ENCODE peak calls at places on chromosomes 1 and 21, in ten cellular contexts. F is K562, K is sigmoid colon, S is spleen, V is stomach, X is upper lobe of left lung, Y is transverse colon, T is HepG2, Z is prostate gland, I is suprapubic skin. P is an unnamed sample.

GRCh38 chr1:69433073-69433472 is 134.6 kb upstream of the LRRC7 start:
- DNase-seq in K (no peak), X (no peak), I (no peak), Y (no peak), F (no peak), T (no peak), V (no peak), Z (no peak), S (no peak), P (no peak)

GRCh38 chr1:7847599-7847998 is 5.3 kb downstream of the UTS2 start:
- DNase-seq in T (no peak), F (no peak), V (no peak), I (no peak), S (no peak), Z (no peak), K (no peak), Y (no peak), X (no peak), P (no peak)

GRCh38 chr1:3050603-3051002 is 18.4 kb upstream of the PRDM16 start:
- DNase-seq in V (peak), K (no peak), Y (no peak), Z (no peak), F (no peak), T (no peak), X (no peak), S (no peak), I (no peak), P (no peak)

GRCh38 chr1:6358757-6359567 is 34.6 kb downstream of the ACOT7 start:
- DNase-seq in I (no peak), Y (peak), S (peak), Z (no peak), F (peak), K (no peak), V (no peak), X (no peak), T (no peak), P (no peak)

GRCh38 chr1:1116701-1117468 is 996 bp upstream of the C1orf159 start:
- DNase-seq in F (no peak), S (no peak), T (no peak), Z (no peak), K (peak), X (no peak), V (no peak), I (no peak), Y (peak), P (no peak)

GRCh38 chr21:26047279-26047967 is 123.1 kb downstream of the APP start:
- DNase-seq in K (no peak), V (no peak), I (no peak), Z (peak), S (no peak), F (no peak), Y (no peak), T (no peak), X (no peak), P (no peak)

GRCh38 chr1:7389201-7389785 is 381.8 kb upstream of the VAMP3 start:
- DNase-seq in X (no peak), F (no peak), Y (no peak), Z (no peak), T (no peak), I (peak), V (peak), K (peak), S (peak), P (no peak)

GRCh38 chr1:234684854-234685253 is 74.9 kb upstream of the IRF2BP2 start:
- DNase-seq in Z (no peak), K (no peak), F (no peak), T (no peak), I (no peak), S (no peak), Y (no peak), V (no peak), X (no peak), P (no peak)

GRCh38 chr21:36419241-36419640 is 34.0 kb downstream of the CHAF1B start:
- DNase-seq in K (no peak), V (no peak), Y (no peak), Z (no peak), F (no peak), X (no peak), S (no peak), T (no peak), I (no peak), P (no peak)

GRCh38 chr1:243748706-243749283 is 101.2 kb downstream of the AKT3 start:
- DNase-seq in Z (peak), F (peak), I (no peak), V (no peak), T (peak), K (no peak), Y (no peak), X (no peak), S (no peak), P (no peak)

GRCh38 chr1:62946516-62946915 is 162.6 kb downstream of the ATG4C start:
- DNase-seq in T (no peak), I (no peak), X (no peak), V (no peak), F (no peak), K (no peak), Y (no peak), S (no peak), Z (no peak), P (no peak)

GRCh38 chr1:218642033-218642954 is 297.2 kb downstream of the TGFB2 start:
- DNase-seq in X (no peak), I (no peak), S (no peak), Z (no peak), T (no peak), Y (no peak), V (no peak), K (no peak), F (no peak), P (no peak)

GRCh38 chr1:61139324-61140055 is 57.1 kb downstream of the NFIA start:
- DNase-seq in T (peak), I (no peak), K (no peak), Y (no peak), F (no peak), X (peak), V (no peak), S (no peak), Z (no peak), P (peak)

GRCh38 chr21:42547906-42548365 is 34.3 kb downstream of the SLC37A1 start:
- DNase-seq in F (no peak), Y (no peak), X (no peak), T (no peak), S (no peak), Z (no peak), I (no peak), K (peak), V (no peak), P (no peak)

GRCh38 chr1:8094481-8095241 is 68.6 kb upstream of the ERRFI1 start:
- DNase-seq in K (no peak), S (no peak), V (no peak), F (no peak), Y (peak), I (no peak), T (peak), X (no peak), Z (no peak), P (no peak)

GRCh38 chr1:11898086-11898785 is 28.0 kb downstream of the KIAA2013 start:
- DNase-seq in F (no peak), K (no peak), S (no peak), T (no peak), Z (no peak), I (no peak), X (peak), V (no peak), Y (no peak), P (no peak)

GRCh38 chr1:43764581-43764980 is 57.2 kb downstream of the ST3GAL3 start:
- DNase-seq in X (no peak), K (no peak), Z (no peak), T (no peak), Y (no peak), S (no peak), V (no peak), I (no peak), F (no peak), P (no peak)

GRCh38 chr1:68963353-68963752 is 466.5 kb upstream of the DEPDC1 start:
- DNase-seq in V (no peak), S (no peak), X (no peak), Y (no peak), K (no peak), F (no peak), T (no peak), Z (no peak), I (no peak), P (no peak)

GRCh38 chr1:53112271-53112774 is 30.1 kb downstream of the SLC1A7 start:
- DNase-seq in I (no peak), T (peak), S (no peak), V (no peak), X (no peak), F (no peak), Y (no peak), Z (no peak), K (no peak), P (no peak)

GRCh38 chr1:67983867-67984266 is 66.6 kb downstream of the DIRAS3 start:
- DNase-seq in Y (no peak), I (no peak), K (no peak), V (no peak), T (no peak), Z (no peak), X (no peak), F (no peak), S (no peak), P (no peak)

GRCh38 chr1:223765036-223765718 is 52.8 kb downstream of the CAPN2 start:
- DNase-seq in V (no peak), K (peak), T (peak), I (no peak), Z (no peak), S (no peak), F (peak), X (peak), Y (peak), P (no peak)

GRCh38 chr1:78688701-78689100 is 39.1 kb downstream of the IFI44 start:
- DNase-seq in X (no peak), K (no peak), I (no peak), F (no peak), T (no peak), V (no peak), Z (no peak), Y (no peak), S (no peak), P (no peak)

GRCh38 chr1:219039755-219040154 is 133.9 kb upstream of the LYPLAL1 start:
- DNase-seq in V (no peak), Z (no peak), T (no peak), Y (no peak), I (no peak), F (no peak), S (no peak), K (no peak), X (no peak), P (no peak)

GRCh38 chr1:204853446-204853845 is 17.2 kb upstream of the NFASC start:
- DNase-seq in Y (no peak), Z (no peak), V (no peak), S (no peak), X (no peak), K (no peak), I (no peak), F (no peak), T (no peak), P (no peak)

GRCh38 chr1:196527941-196528340 is 80.3 kb downstream of the KCNT2 start:
- DNase-seq in F (no peak), X (no peak), V (no peak), T (no peak), K (no peak), S (no peak), Z (no peak), Y (no peak), I (no peak), P (no peak)

GRCh38 chr1:23727362-23727811 is 15.9 kb upstream of the ELOA start:
- DNase-seq in K (peak), F (no peak), Y (peak), I (peak), T (peak), Z (peak), V (peak), X (peak), S (peak), P (peak)

GRCh38 chr21:25281134-25281533 is 326.1 kb downstream of the MRPL39 start:
- DNase-seq in X (no peak), V (no peak), K (no peak), I (no peak), T (no peak), F (no peak), Y (no peak), Z (no peak), S (no peak), P (no peak)

GRCh38 chr1:10170362-10170665 is 40.1 kb upstream of the KIF1B start:
- DNase-seq in X (no peak), I (no peak), S (no peak), K (no peak), F (no peak), T (no peak), V (no peak), Y (no peak), Z (no peak), P (no peak)

GRCh38 chr1:243940451-243940850 is 90.4 kb upstream of the AKT3 start:
- DNase-seq in T (no peak), S (no peak), I (no peak), X (no peak), V (no peak), Z (no peak), F (no peak), K (no peak), Y (no peak), P (no peak)

GRCh38 chr1:235468970-235469369 is 35.3 kb downstream of the B3GALNT2 start:
- DNase-seq in Z (no peak), V (no peak), Y (no peak), K (no peak), F (no peak), S (no peak), T (peak), X (no peak), I (no peak), P (no peak)

DNA sequence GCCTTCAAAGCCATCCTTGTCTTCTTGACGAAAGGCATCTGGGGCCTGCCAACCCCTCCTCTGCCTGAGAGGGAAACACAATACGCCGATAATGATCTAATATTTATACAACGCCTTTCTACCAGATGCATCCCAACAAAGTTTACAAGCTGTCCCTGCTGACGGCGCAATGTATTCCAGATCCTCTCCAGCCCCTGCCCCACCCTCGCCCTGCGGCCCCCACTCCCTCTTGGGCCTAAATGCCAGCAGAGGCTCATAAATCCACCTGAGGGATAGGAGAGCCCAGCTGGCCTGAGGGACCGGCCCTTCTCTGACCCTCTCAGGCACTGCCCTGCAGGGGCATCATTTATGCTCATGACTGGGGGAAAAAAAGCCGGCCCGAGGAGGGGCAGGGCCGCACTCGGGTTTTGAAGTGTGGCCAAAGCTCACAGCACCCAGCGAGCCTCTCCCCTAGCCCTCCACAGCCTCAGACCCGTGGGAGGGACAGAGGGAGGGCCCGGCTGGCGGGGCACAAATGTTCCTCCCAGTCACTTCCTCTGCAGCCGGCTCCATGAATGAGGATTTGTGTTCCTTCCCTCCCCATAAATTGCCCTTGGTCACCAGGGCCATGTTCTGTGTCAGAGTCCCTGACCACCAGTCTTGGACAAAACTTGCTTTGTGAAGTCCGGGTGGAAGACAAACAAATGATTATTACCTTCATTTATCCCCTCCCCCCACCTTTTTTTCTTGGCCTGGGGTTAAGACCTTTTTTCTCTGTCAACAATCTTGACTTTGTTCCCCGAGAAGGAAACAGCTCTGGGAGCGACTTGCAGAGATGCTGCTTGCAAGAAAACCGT is 140.4 kb downstream of the FOXD2 start:
- DNase-seq in Y (peak), T (no peak), Z (no peak), X (peak), S (peak), K (peak), V (no peak), F (no peak), I (no peak), P (peak)
- TF ChIP-seq POLR2AphosphoS5 in Y (no peak), T (no peak), Z (no peak), X (no peak), S (peak), K (no peak), V (no peak), F (no peak), I (no peak), P (no peak)

DNA sequence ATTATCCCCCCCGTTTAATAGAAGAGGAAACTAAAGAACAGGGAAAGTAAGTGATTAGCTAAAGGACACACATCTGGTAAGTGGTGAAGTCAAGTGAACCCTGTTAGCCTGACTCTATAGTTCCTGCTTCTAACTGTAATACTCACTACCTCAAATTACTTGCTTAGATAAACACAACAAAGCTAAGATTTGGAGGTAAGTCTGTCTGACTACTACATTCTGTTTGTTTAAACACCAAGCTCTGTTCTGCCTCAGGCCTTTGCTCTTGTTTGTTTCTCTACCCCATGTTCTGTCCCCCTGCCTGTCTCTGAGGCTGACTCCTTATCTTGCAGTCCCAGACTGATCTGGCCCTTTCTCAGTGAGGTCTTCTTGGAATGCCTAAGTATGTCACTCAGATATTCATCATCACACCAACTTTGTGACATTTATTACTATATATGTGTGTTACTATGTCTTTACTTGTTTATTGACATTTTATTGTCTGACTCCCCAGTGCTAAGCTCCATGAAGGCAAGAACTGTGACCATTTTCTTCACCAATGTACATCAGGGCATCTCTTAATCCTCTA is 425.4 kb downstream of the LMO4 start:
- DNase-seq in Y (no peak), X (no peak), T (no peak), V (no peak), F (peak), I (no peak), K (no peak), Z (no peak), S (no peak), P (no peak)
- TF ChIP-seq POLR2A in Y (no peak), X (no peak), T (no peak), V (no peak), F (no peak), I (no peak), K (no peak), Z (no peak), S (no peak), P (no peak)

DNA sequence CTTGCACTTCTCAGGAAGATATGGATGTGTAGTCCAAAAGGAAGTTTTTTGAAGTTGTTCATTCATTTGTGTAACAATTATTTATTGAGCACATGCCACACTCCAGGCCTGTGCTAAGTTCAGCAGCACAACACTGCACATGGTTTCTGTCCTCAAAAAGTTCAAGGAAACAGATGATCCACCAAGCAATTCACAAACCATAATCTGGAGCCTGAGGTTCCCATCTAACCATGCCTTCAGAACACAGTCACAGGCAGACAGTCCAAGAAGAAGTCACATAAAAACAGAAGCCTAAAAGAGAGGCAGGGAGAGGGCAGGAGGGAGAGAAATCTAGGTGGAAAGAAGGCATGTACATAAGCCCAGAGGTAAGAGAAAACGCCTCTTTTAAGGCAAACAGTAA is 1.9 kb downstream of the CD48 start:
- DNase-seq in T (no peak), F (no peak), I (no peak), S (no peak), X (no peak), K (no peak), Z (no peak), V (no peak), Y (no peak), P (no peak)
- H3K4me3 ChIP-seq in T (no peak), F (no peak), I (no peak), S (peak), X (peak), K (no peak), Z (no peak), V (no peak), Y (no peak), P (no peak)

GRCh38 chr1:154840557-154841176 is 29.4 kb downstream of the KCNN3 start:
- DNase-seq in F (peak), I (no peak), K (no peak), Z (no peak), X (no peak), T (no peak), V (no peak), Y (no peak), S (no peak), P (no peak)
- TF ChIP-seq POLR2AphosphoS5 in F (no peak), I (no peak), K (peak), Z (no peak), X (no peak), T (no peak), V (no peak), Y (peak), S (no peak), P (no peak)

GRCh38 chr1:24870551-24871195 is 59.4 kb downstream of the RUNX3 start:
- DNase-seq in F (no peak), Z (no peak), Y (no peak), X (peak), V (peak), S (no peak), K (no peak), T (no peak), I (no peak), P (no peak)

GRCh38 chr1:24866211-24867063 is 63.6 kb downstream of the RUNX3 start:
- DNase-seq in Z (no peak), F (no peak), X (no peak), S (no peak), T (no peak), K (no peak), Y (no peak), I (no peak), V (peak), P (no peak)

GRCh38 chr1:24867064-24867870 is 62.8 kb downstream of the RUNX3 start:
- DNase-seq in X (no peak), V (no peak), T (no peak), K (no peak), Z (no peak), F (no peak), I (no peak), S (no peak), Y (no peak), P (no peak)

GRCh38 chr1:24865587-24865986 is 64.5 kb downstream of the RUNX3 start:
- DNase-seq in Y (no peak), Z (no peak), K (no peak), F (no peak), I (no peak), S (no peak), T (no peak), X (no peak), V (no peak), P (no peak)

DNA sequence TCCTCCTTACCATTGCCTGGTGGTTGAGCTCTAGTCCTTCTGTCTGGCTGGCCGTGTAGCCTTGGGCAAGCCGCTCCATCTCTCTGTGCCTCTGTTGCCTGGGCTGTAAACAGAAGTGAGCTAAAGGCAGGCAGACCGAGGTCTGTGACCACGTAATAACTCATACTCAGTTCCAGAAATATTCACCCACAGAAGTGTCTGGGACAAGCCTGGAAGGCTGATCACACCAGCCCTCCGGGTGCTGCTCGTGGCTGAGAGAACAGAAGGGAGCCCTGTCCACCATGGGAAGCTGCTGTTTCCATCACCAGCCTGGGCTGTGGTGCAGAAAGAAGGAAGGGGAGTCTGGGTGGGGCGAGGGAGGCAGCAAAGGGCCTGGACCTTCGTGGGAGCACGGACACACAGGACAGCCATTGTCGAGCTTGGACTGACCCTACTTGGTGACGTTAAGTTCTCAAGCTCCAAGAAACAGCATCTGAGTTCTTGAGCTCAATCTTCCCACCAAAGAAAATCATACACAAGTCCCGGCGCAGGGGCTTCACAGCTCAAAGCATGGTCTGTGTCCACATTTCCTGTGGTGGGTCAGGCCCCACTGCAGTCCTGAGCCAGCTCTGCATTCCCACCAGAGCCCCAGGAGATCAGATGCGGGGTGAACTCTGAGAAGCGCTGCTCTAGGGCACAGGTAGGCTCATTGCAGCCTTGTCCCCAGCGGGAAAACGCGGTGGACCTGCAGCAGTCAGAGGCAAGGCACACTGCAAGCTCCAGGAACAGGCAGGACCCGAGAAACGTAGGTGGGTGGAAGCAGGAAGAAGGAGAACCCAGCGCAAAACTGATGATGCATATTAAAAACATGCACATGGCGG is 61.8 kb downstream of the RUNX3 start:
- DNase-seq in S (no peak), Y (no peak), T (no peak), K (no peak), V (no peak), F (no peak), Z (no peak), I (no peak), X (no peak), P (no peak)
- TF ChIP-seq POLR2A in S (no peak), Y (no peak), T (no peak), K (no peak), V (no peak), F (no peak), Z (no peak), I (no peak), X (no peak), P (no peak)

P was measured in breast epithelium.